ENCODE peak calls at places on chromosomes 2 and 18, in four cellular contexts. S is fibroblast of the aortic adventitia, N is BE2C, A is PC-9. G is an unnamed sample.

GRCh38 chr2:215921884-215922283 is 91.5 kb downstream of the MREG start:
- DNase-seq in S (peak; percentile 90), N (peak; percentile 60), A (peak; percentile 31), G (peak; percentile 69)

GRCh38 chr2:115374981-115375380 is 932.5 kb downstream of the DPP10 start:
- DNase-seq in S (no peak), N (no peak), A (no peak), G (no peak)

GRCh38 chr18:56660655-56661054 is 9.5 kb downstream of the WDR7 start:
- DNase-seq in S (no peak), N (no peak), A (no peak), G (no peak)

GRCh38 chr2:216320852-216321251 is 51.4 kb downstream of the MARCHF4 start:
- DNase-seq in S (no peak), N (no peak), A (no peak), G (no peak)

GRCh38 chr18:12121175-12122095 is 27.8 kb downstream of the ANKRD62 start:
- DNase-seq in S (peak; percentile 8), N (no peak), A (no peak), G (no peak)

GRCh38 chr2:134677866-134678774 is 40.7 kb downstream of the TMEM163 start:
- DNase-seq in S (no peak), N (no peak), A (no peak), G (no peak)

GRCh38 chr2:240619506-240620148 is 5.7 kb upstream of the GPR35 start:
- DNase-seq in S (no peak), N (peak; percentile 4), A (no peak), G (no peak)

GRCh38 chr18:75009296-75009695 is 199.6 kb downstream of the PTGR3 start:
- DNase-seq in S (no peak), N (no peak), A (no peak), G (no peak)

GRCh38 chr2:145006957-145007672 is 487.2 kb upstream of the ZEB2 start:
- DNase-seq in S (peak; percentile 97), N (no peak), A (peak; percentile 62), G (peak; percentile 97)

GRCh38 chr2:143974262-143974661 is 545.7 kb downstream of the ZEB2 start:
- DNase-seq in S (peak; percentile 56), N (no peak), A (no peak), G (peak; percentile 10)

GRCh38 chr2:127155901-127156300 is 48.9 kb upstream of the BIN1 start:
- DNase-seq in S (peak; percentile 86), N (no peak), A (no peak), G (no peak)

GRCh38 chr2:161243312-161243711 is 64.9 kb upstream of the PSMD14 start:
- DNase-seq in S (no peak), N (no peak), A (no peak), G (no peak)

GRCh38 chr2:219851801-219852481 is 224.5 kb downstream of the SLC4A3 start:
- DNase-seq in S (peak; percentile 15), N (no peak), A (peak; percentile 61), G (peak; percentile 47)

GRCh38 chr2:52536929-52537460 is 1230.6 kb upstream of the CHAC2 start:
- DNase-seq in S (peak; percentile 26), N (no peak), A (no peak), G (no peak)

GRCh38 chr18:45285251-45285650 is 330.0 kb upstream of the SLC14A2 start:
- DNase-seq in S (no peak), N (no peak), A (no peak), G (no peak)

GRCh38 chr2:54763636-54764291 is 40.3 kb downstream of the EML6 start:
- DNase-seq in S (no peak), N (no peak), A (no peak), G (no peak)
- TF ChIP-seq CTCF in S (no peak), N (peak; percentile 46), A (no peak), G (peak; percentile 45)

GRCh38 chr18:60794802-60795201 is 422.2 kb upstream of the MC4R start:
- DNase-seq in S (no peak), N (no peak), A (no peak), G (no peak)
- TF ChIP-seq CTCF in S (no peak), N (no peak), A (no peak), G (no peak)

DNA sequence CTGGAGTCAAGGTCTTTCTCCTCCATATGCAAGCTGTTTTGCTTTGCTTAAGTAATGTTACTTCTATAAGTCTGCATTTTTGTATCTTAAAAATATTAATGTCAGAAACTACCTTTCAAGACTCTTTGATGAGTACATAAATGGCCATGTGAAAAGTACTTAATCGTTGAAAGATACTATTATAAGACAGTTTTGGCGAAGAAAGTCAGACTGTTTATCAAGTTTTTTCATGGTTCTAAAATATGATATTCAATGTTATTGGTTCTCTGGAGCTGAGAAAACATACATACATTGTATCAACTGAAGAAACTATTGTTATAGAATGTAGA is 25.1 kb downstream of the FBXO48 start:
- DNase-seq in S (no peak), N (no peak), A (no peak), G (no peak)
- TF ChIP-seq CTCF in S (no peak), N (no peak), A (peak; percentile 32), G (peak; percentile 69)

DNA sequence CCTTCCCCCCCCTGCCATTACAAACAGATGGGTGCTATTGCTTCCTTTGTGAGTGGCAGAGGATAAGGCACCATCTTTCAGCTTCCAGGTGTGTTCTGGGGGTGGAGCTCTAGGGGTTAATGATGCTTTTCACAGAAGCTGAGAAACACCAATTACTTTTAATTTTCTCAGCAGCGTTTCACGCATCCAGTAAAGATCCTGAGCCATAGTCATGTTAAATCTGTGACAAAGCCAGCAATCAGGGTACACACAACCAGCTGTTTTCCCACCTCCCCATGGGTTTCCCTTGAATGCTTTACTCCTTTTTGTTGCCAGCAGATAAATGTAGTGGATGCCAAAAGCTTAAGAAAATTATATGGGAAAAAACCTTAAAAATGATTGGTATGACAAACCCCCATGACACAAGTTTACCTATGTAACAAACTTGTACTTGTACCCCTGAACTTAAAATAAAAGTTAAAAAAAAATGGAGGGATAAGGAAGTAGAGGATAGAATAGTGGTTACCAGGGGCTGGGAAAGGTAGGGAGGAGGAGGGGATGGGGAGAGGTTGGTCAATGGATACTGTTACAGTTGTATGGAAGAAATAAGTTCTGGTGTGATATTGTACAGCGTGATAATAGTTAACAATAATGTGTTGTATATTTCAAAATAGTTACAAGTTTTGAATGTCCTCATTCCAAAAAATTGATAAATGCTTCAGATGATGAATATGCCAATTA is 70.0 kb downstream of the ACOXL start:
- DNase-seq in S (no peak), N (no peak), A (no peak), G (no peak)
- TF ChIP-seq CTCF in S (no peak), N (no peak), A (no peak), G (no peak)

GRCh38 chr2:180578441-180578840 is 402.0 kb upstream of the UBE2E3 start:
- DNase-seq in S (no peak), N (no peak), A (no peak), G (no peak)

GRCh38 chr2:180573951-180574350 is 406.5 kb upstream of the UBE2E3 start:
- DNase-seq in S (peak; percentile 64), N (no peak), A (peak; percentile 57), G (peak; percentile 67)

GRCh38 chr2:180572346-180572745 is 408.1 kb upstream of the UBE2E3 start:
- DNase-seq in S (no peak), N (no peak), A (no peak), G (peak; percentile 15)

GRCh38 chr2:180579388-180579787 is 401.0 kb upstream of the UBE2E3 start:
- DNase-seq in S (no peak), N (no peak), A (no peak), G (no peak)

GRCh38 chr2:180577567-180577966 is 402.8 kb upstream of the UBE2E3 start:
- DNase-seq in S (peak; percentile 54), N (no peak), A (no peak), G (no peak)
- TF ChIP-seq CTCF in S (no peak), N (no peak), A (no peak), G (no peak)

GRCh38 chr2:232315049-232315922 is 63.3 kb upstream of the ALPP start:
- DNase-seq in S (no peak), N (no peak), A (no peak), G (peak; percentile 5)
- TF ChIP-seq CTCF in S (no peak), N (no peak), A (no peak), G (no peak)

GRCh38 chr18:40984856-40985255 is 970.2 kb upstream of the PIK3C3 start:
- DNase-seq in S (no peak), N (no peak), A (no peak), G (no peak)
- TF ChIP-seq CTCF in S (no peak), N (no peak), A (no peak), G (no peak)

GRCh38 chr2:45510701-45511420 is 100.2 kb downstream of the SRBD1 start:
- DNase-seq in S (no peak), N (no peak), A (no peak), G (no peak)
- TF ChIP-seq CTCF in S (no peak), N (no peak), A (no peak), G (no peak)

GRCh38 chr18:27400001-27400400 is 214.9 kb upstream of the CHST9 start:
- DNase-seq in S (no peak), N (peak; percentile 5), A (no peak), G (no peak)
- TF ChIP-seq CTCF in S (no peak), N (peak; percentile 26), A (no peak), G (no peak)